ENCODE peak calls at places on chromosome 10, in ten cellular contexts. L is lower lobe of right lung, C is endodermal cell, R is psoas muscle, Y is CD14-positive monocyte, Z is choroid plexus epithelial cell, B is HCT116, T is fibroblast of the aortic adventitia, F is AG04450, A is Calu3. N is an unnamed sample.
A peak's percentile ranks its signal among the peaks of the same experiment; 100 is the strongest.

GRCh38 chr10:71727429-71728217 is 8.0 kb upstream of the C10orf105 start:
- DNase-seq in L (peak; percentile 74), C (no peak), R (peak; percentile 54), Y (peak; percentile 88), Z (peak; percentile 20), B (no peak), T (peak; percentile 56), F (no peak), A (peak; percentile 24), N (peak; percentile 89)

GRCh38 chr10:108904163-108904878 is 1019.0 kb downstream of the XPNPEP1 start:
- DNase-seq in L (no peak), C (no peak), R (no peak), Y (no peak), Z (peak; percentile 77), B (no peak), T (peak; percentile 36), F (no peak), A (no peak), N (no peak)

GRCh38 chr10:132198381-132199181 is 11.8 kb downstream of the DPYSL4 start:
- DNase-seq in L (peak; percentile 45), C (no peak), R (peak; percentile 10), Y (no peak), Z (no peak), B (no peak), T (no peak), F (no peak), A (no peak), N (no peak)

GRCh38 chr10:132254841-132255240 is 52.9 kb downstream of the STK32C start:
- DNase-seq in L (no peak), C (no peak), R (no peak), Y (no peak), Z (no peak), B (no peak), T (no peak), F (no peak), A (no peak), N (no peak)

GRCh38 chr10:132679217-132679595 is 106.7 kb downstream of the NKX6-2 start:
- DNase-seq in L (peak; percentile 22), C (peak; percentile 17), R (peak; percentile 2), Y (peak; percentile 13), Z (no peak), B (no peak), T (no peak), F (no peak), A (no peak), N (no peak)

GRCh38 chr10:59698326-59698725 is 11.3 kb downstream of the SLC16A9 start:
- DNase-seq in L (no peak), C (no peak), R (no peak), Y (no peak), Z (no peak), B (no peak), T (no peak), F (no peak), A (no peak), N (no peak)

GRCh38 chr10:130003787-130004613 is 39.9 kb upstream of the EBF3 start:
- DNase-seq in L (no peak), C (no peak), R (no peak), Y (no peak), Z (no peak), B (no peak), T (peak; percentile 12), F (no peak), A (no peak), N (no peak)

GRCh38 chr10:43160067-43160918 is 22.0 kb downstream of the CSGALNACT2 start:
- DNase-seq in L (no peak), C (no peak), R (no peak), Y (peak; percentile 80), Z (peak; percentile 71), B (no peak), T (peak; percentile 81), F (no peak), A (no peak), N (peak; percentile 78)

GRCh38 chr10:3616880-3617279 is 168.1 kb downstream of the KLF6 start:
- DNase-seq in L (no peak), C (no peak), R (no peak), Y (no peak), Z (no peak), B (no peak), T (no peak), F (no peak), A (no peak), N (no peak)

GRCh38 chr10:128035557-128035973 is 90.7 kb downstream of the MKI67 start:
- DNase-seq in L (peak; percentile 72), C (peak; percentile 94), R (peak; percentile 43), Y (peak; percentile 62), Z (peak; percentile 34), B (peak; percentile 21), T (peak; percentile 22), F (no peak), A (peak; percentile 54), N (peak; percentile 80)

GRCh38 chr10:95288273-95288672 is 2.5 kb downstream of the PDLIM1 start:
- DNase-seq in L (no peak), C (no peak), R (no peak), Y (no peak), Z (no peak), B (no peak), T (no peak), F (no peak), A (no peak), N (no peak)

GRCh38 chr10:133334495-133335237 is 2.0 kb downstream of the CALY start:
- DNase-seq in L (peak; percentile 51), C (peak; percentile 75), R (peak; percentile 16), Y (no peak), Z (peak; percentile 26), B (no peak), T (no peak), F (no peak), A (no peak), N (no peak)

GRCh38 chr10:80730522-80730921 is 192.8 kb downstream of the SH2D4B start:
- DNase-seq in L (no peak), C (no peak), R (no peak), Y (no peak), Z (no peak), B (no peak), T (no peak), F (no peak), A (no peak), N (no peak)

GRCh38 chr10:118810796-118811195 is 56.0 kb upstream of the CACUL1 start:
- DNase-seq in L (no peak), C (no peak), R (no peak), Y (no peak), Z (no peak), B (no peak), T (no peak), F (no peak), A (no peak), N (no peak)

GRCh38 chr10:70906953-70907618 is 18.7 kb upstream of the PCBD1 start:
- DNase-seq in L (peak; percentile 37), C (no peak), R (no peak), Y (peak; percentile 36), Z (no peak), B (no peak), T (no peak), F (no peak), A (no peak), N (no peak)

GRCh38 chr10:123704812-123705211 is 38.7 kb downstream of the GPR26 start:
- DNase-seq in L (no peak), C (peak; percentile 53), R (no peak), Y (no peak), Z (no peak), B (no peak), T (no peak), F (no peak), A (no peak), N (no peak)

GRCh38 chr10:118915161-118915560 is 114.4 kb upstream of the NANOS1 start:
- DNase-seq in L (no peak), C (no peak), R (no peak), Y (no peak), Z (no peak), B (no peak), T (no peak), F (no peak), A (no peak), N (no peak)

GRCh38 chr10:133127291-133128125 is 32.5 kb upstream of the KNDC1 start:
- DNase-seq in L (peak; percentile 20), C (peak; percentile 88), R (peak; percentile 13), Y (peak; percentile 14), Z (no peak), B (peak; percentile 1), T (no peak), F (no peak), A (peak; percentile 31), N (peak; percentile 69)

GRCh38 chr10:71975087-71975890 is 11.1 kb downstream of the CHST3 start:
- DNase-seq in L (no peak), C (no peak), R (peak; percentile 89), Y (no peak), Z (no peak), B (no peak), T (no peak), F (no peak), A (peak; percentile 60), N (no peak)

GRCh38 chr10:44932338-44933116 is 21.4 kb downstream of the TMEM72 start:
- DNase-seq in L (peak; percentile 94), C (peak; percentile 98), R (peak; percentile 93), Y (peak; percentile 80), Z (peak; percentile 89), B (peak; percentile 56), T (peak; percentile 85), F (peak; percentile 63), A (peak; percentile 94), N (peak; percentile 93)

GRCh38 chr10:110919349-110919931 is at the start of gene SHOC2:
- DNase-seq in L (peak; percentile 100), C (peak; percentile 99), R (peak; percentile 99), Y (peak; percentile 100), Z (no peak), B (no peak), T (no peak), F (peak; percentile 20), A (peak; percentile 94), N (peak; percentile 99)

GRCh38 chr10:102431452-102432124 is 786 bp downstream of the CUEDC2 start:
- DNase-seq in L (no peak), C (no peak), R (no peak), Y (no peak), Z (peak; percentile 57), B (no peak), T (peak; percentile 54), F (no peak), A (no peak), N (no peak)
- TF ChIP-seq CTCF in L (no peak), C (no peak), R (no peak), Y (no peak), Z (peak; percentile 9), B (no peak), T (peak; percentile 3), F (no peak), A (no peak), N (no peak)

GRCh38 chr10:75651452-75651851 is 220.0 kb downstream of the LRMDA start:
- DNase-seq in L (no peak), C (peak; percentile 75), R (no peak), Y (no peak), Z (peak; percentile 34), B (peak; percentile 15), T (peak; percentile 27), F (no peak), A (peak; percentile 9), N (no peak)
- TF ChIP-seq CTCF in L (peak; percentile 13), C (peak; percentile 80), R (no peak), Y (no peak), Z (peak; percentile 52), B (peak; percentile 40), T (peak; percentile 26), F (no peak), A (no peak), N (no peak)

GRCh38 chr10:58475322-58476277 is 37.1 kb upstream of the BICC1 start:
- DNase-seq in L (no peak), C (no peak), R (no peak), Y (no peak), Z (peak; percentile 65), B (no peak), T (peak; percentile 94), F (no peak), A (no peak), N (no peak)
- TF ChIP-seq CTCF in L (no peak), C (no peak), R (no peak), Y (no peak), Z (no peak), B (no peak), T (no peak), F (no peak), A (no peak), N (no peak)

GRCh38 chr10:47289921-47290320 is 10.1 kb upstream of the GDF10 start:
- DNase-seq in L (no peak), C (no peak), R (no peak), Y (no peak), Z (no peak), B (no peak), T (no peak), F (no peak), A (no peak), N (no peak)
- TF ChIP-seq CTCF in L (no peak), C (no peak), R (no peak), Y (no peak), Z (no peak), B (no peak), T (no peak), F (no peak), A (no peak), N (no peak)